ENCODE peak calls at places on chromosomes 16 and 17, in eight cellular contexts. F is stomach; Y is heart right ventricle; U is aorta; O is left ventricle myocardium inferior; Q is IMR-90; L is CD4-positive, alpha-beta memory T cell; N is effector memory CD4-positive, alpha-beta T cell. G is an unnamed sample. For H3K4me1, the result is how much of the 10 kb centered on the place peaks cover.

GRCh38 chr16:46621006-46621629 is at the start of gene SHCBP1:
- DNase-seq in F (peak), Y (peak), U (peak), O (peak), Q (peak), L (peak), N (peak), G (peak)

GRCh38 chr16:2692948-2693651 is 10.8 kb downstream of the KCTD5 start:
- DNase-seq in F (peak), Y (peak), U (no peak), O (no peak), Q (peak), L (no peak), N (no peak), G (no peak)

GRCh38 chr17:199806-200603 is 18.6 kb upstream of the DOC2B start:
- DNase-seq in F (no peak), Y (peak), U (peak), O (no peak), Q (no peak), L (no peak), N (no peak), G (peak)

GRCh38 chr16:75952124-75952523 is 225.8 kb upstream of the CPHXL start:
- DNase-seq in F (no peak), Y (no peak), U (no peak), O (no peak), Q (no peak), L (no peak), N (no peak), G (no peak)

GRCh38 chr16:19809693-19810092 is 75.0 kb downstream of the GPRC5B start:
- DNase-seq in F (no peak), Y (no peak), U (no peak), O (no peak), Q (no peak), L (no peak), N (no peak), G (no peak)

GRCh38 chr17:48484256-48484655 is 46.6 kb downstream of the HOXB1 start:
- DNase-seq in F (no peak), Y (no peak), U (no peak), O (no peak), Q (peak), L (no peak), N (no peak), G (no peak)

GRCh38 chr17:32519769-32520701 is 33.2 kb downstream of the CDK5R1 start:
- DNase-seq in F (peak), Y (peak), U (no peak), O (no peak), Q (no peak), L (peak), N (no peak), G (peak)

GRCh38 chr16:59259074-59259963 is 525.2 kb upstream of the GOT2 start:
- DNase-seq in F (no peak), Y (no peak), U (no peak), O (no peak), Q (no peak), L (no peak), N (no peak), G (no peak)

GRCh38 chr17:34133350-34133749 is 121.7 kb upstream of the CCL2 start:
- DNase-seq in F (no peak), Y (peak), U (no peak), O (peak), Q (no peak), L (no peak), N (no peak), G (peak)

GRCh38 chr16:77834600-77834963 is 46.2 kb downstream of the VAT1L start:
- DNase-seq in F (no peak), Y (no peak), U (no peak), O (no peak), Q (peak), L (no peak), N (no peak), G (no peak)

GRCh38 chr16:53094013-53094630 is 39.3 kb downstream of the CHD9 start:
- DNase-seq in F (peak), Y (peak), U (peak), O (peak), Q (no peak), L (peak), N (peak), G (peak)

GRCh38 chr16:27924411-27925118 is 138.9 kb downstream of the GSG1L start:
- DNase-seq in F (no peak), Y (no peak), U (no peak), O (no peak), Q (no peak), L (no peak), N (no peak), G (no peak)

GRCh38 chr16:20774703-20775362 is 11.0 kb downstream of the ACSM3 start:
- DNase-seq in F (peak), Y (peak), U (peak), O (peak), Q (peak), L (peak), N (peak), G (peak)

GRCh38 chr17:68296217-68297140 is 5.2 kb downstream of the ARSG start:
- DNase-seq in F (peak), Y (no peak), U (no peak), O (no peak), Q (no peak), L (peak), N (peak), G (no peak)

GRCh38 chr16:56488035-56488434 is 31.8 kb downstream of the BBS2 start:
- DNase-seq in F (no peak), Y (no peak), U (no peak), O (no peak), Q (no peak), L (no peak), N (no peak), G (no peak)

GRCh38 chr17:60832206-60832605 is 154.6 kb downstream of the BCAS3 start:
- DNase-seq in F (no peak), Y (no peak), U (no peak), O (no peak), Q (no peak), L (no peak), N (no peak), G (no peak)

GRCh38 chr16:73053379-73054130 is 5.6 kb upstream of the ZFHX3 start:
- DNase-seq in F (no peak), Y (no peak), U (no peak), O (no peak), Q (peak), L (no peak), N (no peak), G (no peak)

GRCh38 chr17:44223574-44224046 is 4.1 kb upstream of the UBTF start:
- DNase-seq in F (no peak), Y (no peak), U (no peak), O (no peak), Q (peak), L (no peak), N (no peak), G (no peak)

GRCh38 chr17:72126575-72127486 is 6.0 kb downstream of the SOX9 start:
- DNase-seq in F (peak), Y (no peak), U (no peak), O (no peak), Q (peak), L (no peak), N (no peak), G (no peak)

GRCh38 chr17:51036084-51036483 is 84.6 kb downstream of the SPAG9 start:
- DNase-seq in F (no peak), Y (no peak), U (no peak), O (no peak), Q (no peak), L (no peak), N (no peak), G (no peak)

GRCh38 chr17:27559506-27559931 is 71.5 kb upstream of the LGALS9 start:
- DNase-seq in F (no peak), Y (peak), U (peak), O (no peak), Q (peak), L (no peak), N (no peak), G (peak)
- H3K27ac ChIP-seq in F (peak), Y (peak), U (no peak), O (peak), Q (peak), L (no peak), N (no peak), G (peak)

DNA sequence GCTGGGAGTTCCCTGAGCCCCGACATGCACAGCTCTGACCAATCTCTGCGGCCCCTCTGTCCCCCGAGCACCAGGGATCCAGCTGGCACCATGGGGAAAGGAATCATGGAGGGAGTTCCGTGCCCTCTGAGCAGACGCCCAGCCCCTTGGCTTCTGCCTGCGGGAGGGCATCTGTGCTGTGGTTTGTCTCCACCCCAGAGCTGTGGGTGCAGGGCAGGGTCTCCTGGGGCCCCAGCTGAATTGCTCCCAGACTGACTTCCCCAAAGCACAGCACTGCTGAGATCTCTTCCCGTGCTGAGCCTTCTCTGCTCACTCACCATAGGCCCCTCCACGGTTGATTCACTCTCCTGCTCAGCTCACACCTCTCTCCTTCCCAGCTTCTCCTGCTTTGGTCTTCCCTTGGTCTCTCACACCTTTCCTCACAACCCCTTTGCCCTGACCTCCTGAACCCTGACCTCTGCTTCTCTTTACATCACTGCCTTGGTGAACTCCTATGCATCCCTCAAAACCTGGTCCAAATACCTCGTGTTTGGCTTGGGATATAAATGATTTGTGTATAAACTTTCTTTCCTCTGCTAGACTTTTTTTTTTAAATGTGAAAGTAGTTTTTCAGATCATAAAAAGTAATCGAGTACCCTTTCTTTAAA is 265.2 kb downstream of the SEC14L1 start:
- DNase-seq in F (no peak), Y (no peak), U (no peak), O (no peak), Q (no peak), L (no peak), N (no peak), G (no peak)
- H3K4me1 ChIP-seq in F (half or more), Y (half or more), U (under half), O (half or more), Q (half or more), L (half or more), N (half or more), G (half or more)

GRCh38 chr17:74449773-74450172 is 16.7 kb upstream of the CD300A start:
- DNase-seq in F (peak), Y (no peak), U (peak), O (no peak), Q (no peak), L (no peak), N (no peak), G (no peak)
- H3K27ac ChIP-seq in F (peak), Y (no peak), U (peak), O (peak), Q (no peak), L (no peak), N (no peak), G (peak)

GRCh38 chr17:64200080-64201042 is 62.7 kb downstream of the TEX2 start:
- DNase-seq in F (no peak), Y (no peak), U (no peak), O (no peak), Q (peak), L (no peak), N (no peak), G (no peak)
- H3K4me1 ChIP-seq in F (under half), Y (under half), U (under half), O (half or more), Q (under half), L (under half), N (under half), G (under half)

GRCh38 chr16:67312450-67313118 is 14.0 kb downstream of the KCTD19 start:
- DNase-seq in F (no peak), Y (no peak), U (no peak), O (no peak), Q (peak), L (no peak), N (no peak), G (no peak)

GRCh38 chr16:67311607-67312449 is 14.7 kb downstream of the KCTD19 start:
- DNase-seq in F (no peak), Y (no peak), U (peak), O (no peak), Q (peak), L (no peak), N (no peak), G (no peak)
- H3K27ac ChIP-seq in F (peak), Y (peak), U (no peak), O (no peak), Q (peak), L (no peak), N (no peak), G (no peak)

G was measured in heart left ventricle.